ENCODE peak calls at places on chromosomes 2 and 18, in six cellular contexts. L is K562, N is H1, P is GM12891, Z is HepG2, E is GM12878. X is an unnamed sample.

GRCh38 chr2:240236217-240237111 is 96.0 kb upstream of the OTOS start:
- DNase-seq in L (no peak), N (no peak), P (no peak), Z (no peak), E (no peak), X (no peak)

GRCh38 chr2:20953146-20953824 is 90.6 kb downstream of the APOB start:
- DNase-seq in L (no peak), N (no peak), P (no peak), Z (no peak), E (no peak), X (no peak)

GRCh38 chr2:110727923-110728322 is 4.5 kb upstream of the ACOXL start:
- DNase-seq in L (no peak), N (no peak), P (no peak), Z (no peak), E (no peak), X (no peak)

GRCh38 chr18:48866028-48866733 is 84.6 kb downstream of the SMAD7 start:
- DNase-seq in L (no peak), N (no peak), P (no peak), Z (no peak), E (no peak), X (no peak)

GRCh38 chr18:8946046-8946838 is 156.3 kb upstream of the NDUFV2 start:
- DNase-seq in L (no peak), N (no peak), P (no peak), Z (no peak), E (no peak), X (no peak)

GRCh38 chr2:206642075-206643025 is at the start of gene FAM237A:
- DNase-seq in L (peak; percentile 52), N (peak; percentile 33), P (peak; percentile 13), Z (peak; percentile 21), E (no peak), X (no peak)

GRCh38 chr2:96701636-96702035 is 38.2 kb downstream of the LMAN2L start:
- DNase-seq in L (no peak), N (no peak), P (no peak), Z (no peak), E (no peak), X (no peak)

GRCh38 chr2:238238766-238239551 is 879 bp downstream of the HES6 start:
- DNase-seq in L (peak; percentile 70), N (no peak), P (no peak), Z (no peak), E (no peak), X (no peak)

GRCh38 chr2:151410485-151410833 is 757 bp downstream of the RIF1 start:
- DNase-seq in L (peak; percentile 77), N (no peak), P (peak; percentile 44), Z (peak; percentile 50), E (no peak), X (peak; percentile 35)

GRCh38 chr2:118989481-118989880 is 47.5 kb downstream of the MARCO start:
- DNase-seq in L (no peak), N (no peak), P (no peak), Z (no peak), E (no peak), X (no peak)

GRCh38 chr2:20179755-20180594 is 45.0 kb downstream of the SDC1 start:
- DNase-seq in L (peak; percentile 61), N (no peak), P (no peak), Z (peak; percentile 88), E (no peak), X (no peak)

GRCh38 chr2:653645-654425 is 23.4 kb downstream of the TMEM18 start:
- DNase-seq in L (no peak), N (no peak), P (no peak), Z (no peak), E (no peak), X (no peak)

GRCh38 chr2:157825885-157826284 is 50.2 kb downstream of the ACVR1 start:
- DNase-seq in L (no peak), N (no peak), P (no peak), Z (no peak), E (no peak), X (no peak)

GRCh38 chr2:96824079-96824870 is 8.2 kb downstream of the CNNM3 start:
- DNase-seq in L (no peak), N (no peak), P (no peak), Z (peak; percentile 77), E (no peak), X (no peak)

GRCh38 chr2:75932996-75933395 is 222.3 kb upstream of the GCFC2 start:
- DNase-seq in L (no peak), N (no peak), P (no peak), Z (no peak), E (no peak), X (no peak)

GRCh38 chr2:26572589-26572988 is 68.6 kb downstream of the CIB4 start:
- DNase-seq in L (no peak), N (no peak), P (no peak), Z (no peak), E (no peak), X (no peak)

GRCh38 chr2:232097260-232097659 is 135.7 kb downstream of the DIS3L2 start:
- DNase-seq in L (no peak), N (no peak), P (no peak), Z (no peak), E (no peak), X (no peak)

GRCh38 chr2:10344105-10345066 is 41.7 kb downstream of the HPCAL1 start:
- DNase-seq in L (no peak), N (no peak), P (no peak), Z (no peak), E (no peak), X (no peak)

GRCh38 chr2:231632559-231633142 is 40.0 kb downstream of the TEX44 start:
- DNase-seq in L (no peak), N (no peak), P (no peak), Z (no peak), E (no peak), X (no peak)

GRCh38 chr2:63891488-63892030 is 49.9 kb downstream of the UGP2 start:
- DNase-seq in L (no peak), N (no peak), P (no peak), Z (peak; percentile 23), E (no peak), X (no peak)

GRCh38 chr2:144213797-144214196 is 306.1 kb downstream of the ZEB2 start:
- DNase-seq in L (no peak), N (no peak), P (peak; percentile 3), Z (no peak), E (peak; percentile 77), X (no peak)

GRCh38 chr2:178828496-178828895 is 21.3 kb upstream of the TTN start:
- DNase-seq in L (no peak), N (no peak), P (no peak), Z (no peak), E (no peak), X (no peak)

GRCh38 chr2:88903744-88904353 is 212.4 kb downstream of the RPIA start:
- DNase-seq in L (peak; percentile 54), N (no peak), P (no peak), Z (peak; percentile 58), E (no peak), X (no peak)

GRCh38 chr2:219713110-219713509 is 85.7 kb downstream of the SLC4A3 start:
- DNase-seq in L (peak; percentile 68), N (no peak), P (no peak), Z (peak; percentile 36), E (no peak), X (no peak)

GRCh38 chr2:151238527-151239487 is 22.9 kb downstream of the RBM43 start:
- DNase-seq in L (peak; percentile 73), N (no peak), P (peak; percentile 33), Z (peak; percentile 57), E (peak; percentile 8), X (peak; percentile 22)

GRCh38 chr2:67701011-67701410 is 303.9 kb downstream of the ETAA1 start:
- DNase-seq in L (no peak), N (no peak), P (no peak), Z (no peak), E (no peak), X (no peak)

GRCh38 chr2:176088937-176089842 is 3.3 kb upstream of the HOXD13 start:
- DNase-seq in L (no peak), N (no peak), P (no peak), Z (no peak), E (no peak), X (no peak)

GRCh38 chr2:43467889-43468288 is 127.9 kb downstream of the THADA start:
- DNase-seq in L (no peak), N (no peak), P (no peak), Z (no peak), E (no peak), X (no peak)

GRCh38 chr18:33210575-33211189 is 229.8 kb downstream of the CCDC178 start:
- DNase-seq in L (peak; percentile 12), N (no peak), P (no peak), Z (peak; percentile 3), E (no peak), X (no peak)
- TF ChIP-seq TAF1 in L (no peak), N (no peak), P (no peak), Z (no peak), E (no peak), X (no peak)

DNA sequence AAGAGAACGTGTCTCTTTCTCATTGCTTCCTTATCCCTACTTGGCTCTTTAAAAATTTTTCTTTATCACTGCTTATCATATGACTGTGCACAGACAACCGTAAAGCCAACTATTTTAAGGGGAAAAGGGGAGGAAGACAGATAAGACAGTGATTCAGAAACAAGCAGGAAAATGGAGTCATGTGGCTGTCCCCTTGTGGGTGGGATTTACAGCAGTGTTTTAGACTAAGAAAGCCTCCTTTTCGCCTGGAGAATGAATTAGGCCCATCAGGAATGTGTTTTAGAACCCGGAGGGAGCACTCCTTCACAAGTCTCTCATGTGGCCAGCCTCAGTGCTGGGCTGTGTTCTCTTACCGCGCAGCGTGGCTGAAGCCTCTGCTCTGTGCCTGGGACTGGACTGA is 17.6 kb downstream of the PRKCE start:
- DNase-seq in L (peak; percentile 44), N (no peak), P (no peak), Z (no peak), E (no peak), X (no peak)
- TF ChIP-seq POLR2AphosphoS5 in L (no peak), N (no peak), P (no peak), Z (no peak), E (no peak), X (no peak)

DNA sequence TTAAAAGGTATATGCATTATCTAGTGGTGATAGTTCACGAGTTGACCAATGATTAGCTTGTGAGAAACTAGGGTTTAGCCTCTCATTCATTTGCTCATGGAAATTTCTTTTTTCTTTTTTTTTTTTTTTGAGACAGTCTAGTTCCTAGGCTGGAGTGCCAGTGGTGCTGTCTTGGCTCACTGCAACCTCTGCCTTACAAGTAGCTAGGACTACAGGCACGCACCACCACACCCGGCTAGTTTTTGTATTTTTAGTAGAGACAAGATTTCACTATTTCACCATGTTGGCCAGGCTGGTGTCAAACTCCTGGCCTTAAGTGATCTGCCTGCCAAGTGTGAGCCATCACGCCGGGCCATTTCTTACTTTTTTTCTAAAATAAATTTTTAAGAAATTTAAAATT is 14.0 kb downstream of the KDM3A start:
- DNase-seq in L (no peak), N (no peak), P (no peak), Z (no peak), E (no peak), X (no peak)
- TF ChIP-seq POLR2A in L (no peak), N (no peak), P (no peak), Z (no peak), E (no peak), X (no peak)

DNA sequence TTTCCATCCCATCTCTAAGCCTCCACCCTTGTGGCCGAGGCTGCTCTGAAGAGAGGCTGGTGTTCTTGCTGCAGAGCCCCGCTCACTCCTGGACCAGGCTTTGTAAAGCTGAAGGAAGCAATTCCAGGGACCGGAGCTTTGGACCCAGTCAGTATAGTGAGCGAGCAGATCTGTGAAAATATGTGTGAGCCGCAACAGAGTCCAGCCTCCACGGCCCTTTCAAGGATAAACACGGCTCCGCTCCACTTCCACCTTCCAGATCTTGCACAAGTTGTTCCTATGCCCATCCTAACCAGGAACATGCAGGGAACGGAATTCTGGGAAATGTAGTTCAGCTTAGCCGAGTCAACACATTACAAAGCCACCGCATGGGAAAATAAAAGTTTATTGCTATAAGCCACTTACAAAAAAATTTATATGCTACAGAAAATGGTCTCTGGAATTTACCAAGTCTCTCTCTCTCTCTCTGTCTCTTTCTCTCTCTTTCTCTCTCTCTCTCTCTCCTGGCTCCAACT is 151.7 kb upstream of the ZNF521 start:
- DNase-seq in L (peak; percentile 33), N (peak; percentile 9), P (no peak), Z (peak; percentile 17), E (no peak), X (no peak)
- TF ChIP-seq TAF1 in L (no peak), N (no peak), P (no peak), Z (no peak), E (no peak), X (no peak)